ENCODE peak calls at places on chromosomes 16 and 17, in eight cellular contexts. I is astrocyte of the hippocampus; Y is EL; G is T-helper 9 cell; V is stimulated activated CD4-positive, alpha-beta T cell treated with anti-CD3 and anti-CD28 coated beads, Interleukin-15, amount 100 ng/mL, for 1 hour; L is T-helper 2 cell; F is stimulated activated CD8-positive, alpha-beta memory T cell treated with anti-CD3 and anti-CD28 coated beads, Interleukin-15, amount 100 ng/mL, for 4 hours; R is activated T-helper 1 cell treated with anti-CD3 and anti-CD28 coated beads, Interleukin-12 subunit alpha, Interleukin-12 subunit beta, Interleukin-2, Interleukin-4 antibody, amounts not matched to agents 30 ng/mL and 10 ng/mL and 1 ng/mL, durations not matched to agents 14 hours and 24 hours and 36 hours. Q is an unnamed sample.

GRCh38 chr17:6427284-6427781 is 7.6 kb downstream of the AIPL1 start:
- DNase-seq in F (peak), L (peak), R (peak), I (peak), G (no peak), V (no peak), Y (peak), Q (no peak)

GRCh38 chr16:65737831-65738230 is 616.0 kb upstream of the CDH11 start:
- DNase-seq in G (no peak), I (no peak), R (no peak), F (no peak), Y (no peak), V (no peak), L (no peak), Q (no peak)

GRCh38 chr16:73042807-73043206 is 5.1 kb downstream of the ZFHX3 start:
- DNase-seq in L (no peak), Y (no peak), F (no peak), G (no peak), V (no peak), I (no peak), R (no peak), Q (no peak)

GRCh38 chr16:13036600-13036999 is 135.2 kb downstream of the SHISA9 start:
- DNase-seq in V (no peak), L (no peak), Y (peak), G (peak), R (no peak), I (peak), F (no peak), Q (no peak)

GRCh38 chr17:59899099-59899498 is 6.2 kb downstream of the RPS6KB1 start:
- DNase-seq in Y (no peak), F (no peak), I (no peak), R (no peak), G (no peak), L (no peak), V (no peak), Q (no peak)

GRCh38 chr17:55454906-55455474 is 33.4 kb upstream of the MMD start:
- DNase-seq in I (no peak), F (no peak), G (no peak), Y (peak), L (no peak), V (no peak), R (no peak), Q (no peak)

GRCh38 chr16:64428463-64428862 is 693.4 kb downstream of the CDH11 start:
- DNase-seq in I (peak), Y (peak), V (no peak), R (no peak), F (no peak), G (no peak), L (no peak), Q (no peak)

GRCh38 chr17:17724307-17724921 is 43.2 kb downstream of the RAI1 start:
- DNase-seq in V (no peak), F (no peak), G (no peak), I (peak), R (no peak), L (no peak), Y (peak), Q (no peak)

GRCh38 chr17:17792551-17793377 is 44.0 kb downstream of the SREBF1 start:
- DNase-seq in V (no peak), R (peak), F (peak), L (no peak), I (peak), G (peak), Y (no peak), Q (peak)

GRCh38 chr16:80583466-80583865 is 42.7 kb downstream of the DYNLRB2 start:
- DNase-seq in R (peak), G (no peak), V (no peak), L (no peak), F (no peak), Y (peak), I (peak), Q (no peak)

GRCh38 chr17:3639981-3640596 is 3.5 kb downstream of the CTNS start:
- DNase-seq in V (no peak), G (no peak), F (no peak), R (no peak), Y (no peak), L (no peak), I (no peak), Q (no peak)

GRCh38 chr16:73126453-73126853 is 78.5 kb upstream of the ZFHX3 start:
- DNase-seq in L (no peak), I (peak), R (no peak), F (no peak), V (no peak), G (no peak), Y (peak), Q (no peak)

GRCh38 chr16:87921236-87921773 is 15.0 kb downstream of the CA5A start:
- DNase-seq in R (no peak), I (peak), Y (no peak), G (no peak), V (no peak), L (no peak), F (no peak), Q (no peak)

GRCh38 chr16:67284699-67285646 is 5.6 kb downstream of the PLEKHG4 start:
- DNase-seq in G (no peak), R (no peak), I (peak), F (no peak), L (no peak), V (no peak), Y (no peak), Q (no peak)

GRCh38 chr17:48328457-48328856 is 101.6 kb downstream of the SKAP1 start:
- DNase-seq in F (no peak), L (no peak), G (no peak), R (no peak), V (no peak), I (no peak), Y (no peak), Q (no peak)

GRCh38 chr17:64694207-64694606 is 32.1 kb upstream of the SMURF2 start:
- DNase-seq in G (no peak), V (no peak), I (peak), L (no peak), F (no peak), R (no peak), Y (peak), Q (no peak)

GRCh38 chr16:6864670-6865069 is 468.0 kb upstream of the RBFOX1 start:
- DNase-seq in R (no peak), Y (no peak), G (no peak), V (no peak), I (no peak), L (no peak), F (no peak), Q (no peak)

GRCh38 chr16:56961386-56961785 is 364 bp upstream of the CETP start:
- DNase-seq in I (no peak), V (no peak), G (no peak), F (no peak), Y (no peak), L (no peak), R (no peak), Q (no peak)

GRCh38 chr16:89119161-89119621 is 25.5 kb downstream of the ACSF3 start:
- DNase-seq in Y (no peak), V (no peak), I (no peak), R (no peak), G (no peak), L (no peak), F (no peak), Q (no peak)

GRCh38 chr17:80565347-80566053 is 20.9 kb downstream of the RPTOR start:
- DNase-seq in G (no peak), R (no peak), F (no peak), Y (no peak), I (peak), L (no peak), V (no peak), Q (no peak)

GRCh38 chr16:1538804-1539520 is 5.5 kb downstream of the TMEM204 start:
- DNase-seq in F (no peak), G (no peak), R (no peak), I (no peak), L (no peak), Y (no peak), V (no peak), Q (peak)

GRCh38 chr17:32120086-32120485 is 22.2 kb upstream of the RHOT1 start:
- DNase-seq in V (no peak), G (no peak), R (no peak), I (no peak), F (no peak), Y (no peak), L (no peak), Q (no peak)

GRCh38 chr16:1884155-1884760 is 12.3 kb upstream of the MEIOB start:
- DNase-seq in L (no peak), F (no peak), G (no peak), V (no peak), Y (peak), R (no peak), I (no peak), Q (no peak)

GRCh38 chr17:48593126-48593829 is at the start of gene HOXB5:
- DNase-seq in G (no peak), Y (no peak), V (no peak), L (no peak), I (peak), F (no peak), R (no peak), Q (no peak)

GRCh38 chr17:14302421-14303099 is 1.7 kb downstream of the HS3ST3B1 start:
- DNase-seq in V (peak), L (peak), I (peak), Y (peak), G (peak), F (peak), R (peak), Q (peak)

GRCh38 chr17:58231644-58232043 is 6.7 kb upstream of the LPO start:
- DNase-seq in R (no peak), F (no peak), V (no peak), I (no peak), Y (peak), L (no peak), G (no peak), Q (no peak)

GRCh38 chr16:85390511-85391174 is 222.5 kb upstream of the GSE1 start:
- DNase-seq in V (no peak), R (no peak), G (no peak), F (no peak), Y (peak), I (peak), L (no peak), Q (no peak)

Q was measured in effector CD8-positive, alpha-beta T cell.